ENCODE peak calls at places on chromosomes 4 and X, in nine cellular contexts. One of them, this sample, is unnamed.

GRCh38 chr4:30256105-30256828 is 463.9 kb upstream of the PCDH7 start:
- DNase-seq in iPS-NIHi11: no peak
- DNase-seq in astrocyte of the cerebellum: no peak
- DNase-seq in fibroblast of the conjunctiva: no peak
- DNase-seq in left lung: no peak
- DNase-seq in stimulated activated CD4-positive, alpha-beta T cell treated with anti-CD3 and anti-CD28 coated beads, Interleukin-2, amount 100 ng/mL, for 4 hours: no peak
- DNase-seq in RWPE1: no peak
- DNase-seq in GM04504: no peak
- DNase-seq in amniotic stem cell: no peak
- DNase-seq in this sample: no peak

GRCh38 chr4:140995058-140995457 is 138.2 kb downstream of the RNF150 start:
- DNase-seq in iPS-NIHi11: no peak
- DNase-seq in astrocyte of the cerebellum: peak
- DNase-seq in fibroblast of the conjunctiva: no peak
- DNase-seq in left lung: no peak
- DNase-seq in stimulated activated CD4-positive, alpha-beta T cell treated with anti-CD3 and anti-CD28 coated beads, Interleukin-2, amount 100 ng/mL, for 4 hours: no peak
- DNase-seq in RWPE1: no peak
- DNase-seq in GM04504: no peak
- DNase-seq in amniotic stem cell: no peak
- DNase-seq in this sample: no peak

GRCh38 chrX:154710309-154710708 is 40.6 kb downstream of the GAB3 start:
- DNase-seq in iPS-NIHi11: no peak
- DNase-seq in astrocyte of the cerebellum: no peak
- DNase-seq in fibroblast of the conjunctiva: no peak
- DNase-seq in left lung: no peak
- DNase-seq in stimulated activated CD4-positive, alpha-beta T cell treated with anti-CD3 and anti-CD28 coated beads, Interleukin-2, amount 100 ng/mL, for 4 hours: no peak
- DNase-seq in RWPE1: no peak
- DNase-seq in GM04504: no peak
- DNase-seq in amniotic stem cell: no peak
- DNase-seq in this sample: no peak

GRCh38 chr4:1550122-1551070 is 133.7 kb downstream of the FAM53A start:
- DNase-seq in iPS-NIHi11: no peak
- DNase-seq in astrocyte of the cerebellum: no peak
- DNase-seq in fibroblast of the conjunctiva: no peak
- DNase-seq in left lung: peak
- DNase-seq in stimulated activated CD4-positive, alpha-beta T cell treated with anti-CD3 and anti-CD28 coated beads, Interleukin-2, amount 100 ng/mL, for 4 hours: no peak
- DNase-seq in RWPE1: no peak
- DNase-seq in GM04504: no peak
- DNase-seq in amniotic stem cell: no peak
- DNase-seq in this sample: no peak

GRCh38 chr4:39054497-39054896 is 7.5 kb upstream of the KLHL5 start:
- DNase-seq in iPS-NIHi11: no peak
- DNase-seq in astrocyte of the cerebellum: no peak
- DNase-seq in fibroblast of the conjunctiva: no peak
- DNase-seq in left lung: no peak
- DNase-seq in stimulated activated CD4-positive, alpha-beta T cell treated with anti-CD3 and anti-CD28 coated beads, Interleukin-2, amount 100 ng/mL, for 4 hours: no peak
- DNase-seq in RWPE1: no peak
- DNase-seq in GM04504: no peak
- DNase-seq in amniotic stem cell: no peak
- DNase-seq in this sample: no peak

GRCh38 chr4:53706422-53707032 is 115.2 kb upstream of the LNX1 start:
- DNase-seq in iPS-NIHi11: peak
- DNase-seq in astrocyte of the cerebellum: peak
- DNase-seq in fibroblast of the conjunctiva: peak
- DNase-seq in left lung: no peak
- DNase-seq in stimulated activated CD4-positive, alpha-beta T cell treated with anti-CD3 and anti-CD28 coated beads, Interleukin-2, amount 100 ng/mL, for 4 hours: no peak
- DNase-seq in RWPE1: peak
- DNase-seq in GM04504: no peak
- DNase-seq in amniotic stem cell: peak
- DNase-seq in this sample: no peak

GRCh38 chr4:190020790-190021717 is 6.0 kb downstream of the FRG2 start:
- DNase-seq in iPS-NIHi11: peak
- DNase-seq in astrocyte of the cerebellum: peak
- DNase-seq in fibroblast of the conjunctiva: no peak
- DNase-seq in left lung: peak
- DNase-seq in stimulated activated CD4-positive, alpha-beta T cell treated with anti-CD3 and anti-CD28 coated beads, Interleukin-2, amount 100 ng/mL, for 4 hours: no peak
- DNase-seq in RWPE1: peak
- DNase-seq in GM04504: peak
- DNase-seq in amniotic stem cell: no peak
- DNase-seq in this sample: no peak

GRCh38 chr4:122576261-122577188 is 44.3 kb downstream of the IL21 start:
- DNase-seq in iPS-NIHi11: peak
- DNase-seq in astrocyte of the cerebellum: peak
- DNase-seq in fibroblast of the conjunctiva: peak
- DNase-seq in left lung: no peak
- DNase-seq in stimulated activated CD4-positive, alpha-beta T cell treated with anti-CD3 and anti-CD28 coated beads, Interleukin-2, amount 100 ng/mL, for 4 hours: peak
- DNase-seq in RWPE1: peak
- DNase-seq in GM04504: no peak
- DNase-seq in amniotic stem cell: peak
- DNase-seq in this sample: no peak

GRCh38 chr4:95732061-95732460 is 107.8 kb upstream of the PDHA2 start:
- DNase-seq in iPS-NIHi11: no peak
- DNase-seq in astrocyte of the cerebellum: peak
- DNase-seq in fibroblast of the conjunctiva: no peak
- DNase-seq in left lung: no peak
- DNase-seq in stimulated activated CD4-positive, alpha-beta T cell treated with anti-CD3 and anti-CD28 coated beads, Interleukin-2, amount 100 ng/mL, for 4 hours: no peak
- DNase-seq in RWPE1: peak
- DNase-seq in GM04504: no peak
- DNase-seq in amniotic stem cell: no peak
- DNase-seq in this sample: no peak

GRCh38 chrX:112851806-112852205 is 11.2 kb upstream of the AMOT start:
- DNase-seq in iPS-NIHi11: no peak
- DNase-seq in astrocyte of the cerebellum: peak
- DNase-seq in fibroblast of the conjunctiva: peak
- DNase-seq in left lung: no peak
- DNase-seq in stimulated activated CD4-positive, alpha-beta T cell treated with anti-CD3 and anti-CD28 coated beads, Interleukin-2, amount 100 ng/mL, for 4 hours: no peak
- DNase-seq in RWPE1: no peak
- DNase-seq in GM04504: no peak
- DNase-seq in amniotic stem cell: no peak
- DNase-seq in this sample: no peak

GRCh38 chr4:109648266-109648996 is 54.8 kb downstream of the CASP6 start:
- DNase-seq in iPS-NIHi11: no peak
- DNase-seq in astrocyte of the cerebellum: no peak
- DNase-seq in fibroblast of the conjunctiva: no peak
- DNase-seq in left lung: no peak
- DNase-seq in stimulated activated CD4-positive, alpha-beta T cell treated with anti-CD3 and anti-CD28 coated beads, Interleukin-2, amount 100 ng/mL, for 4 hours: no peak
- DNase-seq in RWPE1: no peak
- DNase-seq in GM04504: no peak
- DNase-seq in amniotic stem cell: no peak
- DNase-seq in this sample: no peak

GRCh38 chrX:34365482-34365881 is 233.4 kb upstream of the FAM47A start:
- DNase-seq in iPS-NIHi11: peak
- DNase-seq in astrocyte of the cerebellum: peak
- DNase-seq in fibroblast of the conjunctiva: peak
- DNase-seq in left lung: no peak
- DNase-seq in stimulated activated CD4-positive, alpha-beta T cell treated with anti-CD3 and anti-CD28 coated beads, Interleukin-2, amount 100 ng/mL, for 4 hours: no peak
- DNase-seq in RWPE1: no peak
- DNase-seq in GM04504: peak
- DNase-seq in amniotic stem cell: peak
- DNase-seq in this sample: no peak

GRCh38 chr4:99205104-99205979 is 13.7 kb downstream of the ADH6 start:
- DNase-seq in iPS-NIHi11: peak
- DNase-seq in astrocyte of the cerebellum: no peak
- DNase-seq in fibroblast of the conjunctiva: peak
- DNase-seq in left lung: no peak
- DNase-seq in stimulated activated CD4-positive, alpha-beta T cell treated with anti-CD3 and anti-CD28 coated beads, Interleukin-2, amount 100 ng/mL, for 4 hours: no peak
- DNase-seq in RWPE1: no peak
- DNase-seq in GM04504: no peak
- DNase-seq in amniotic stem cell: no peak
- DNase-seq in this sample: no peak

GRCh38 chrX:110418857-110419249 is 60.2 kb downstream of the RTL9 start:
- DNase-seq in iPS-NIHi11: no peak
- DNase-seq in astrocyte of the cerebellum: no peak
- DNase-seq in fibroblast of the conjunctiva: peak
- DNase-seq in left lung: no peak
- DNase-seq in stimulated activated CD4-positive, alpha-beta T cell treated with anti-CD3 and anti-CD28 coated beads, Interleukin-2, amount 100 ng/mL, for 4 hours: no peak
- DNase-seq in RWPE1: no peak
- DNase-seq in GM04504: no peak
- DNase-seq in amniotic stem cell: no peak
- DNase-seq in this sample: no peak